ENCODE peak calls at places on chromosomes 4 and X, in eight cellular contexts. E is NCI-H748 treated with DMSO at 0.1 percent for 48 hours, S is anterior cingulate cortex, J is NCI-H187 treated with DMSO at 0.1 percent for 48 hours, C is AG10803, A is SW 1271, Y is NCI-H1436, B is immature natural killer cell. Q is an unnamed sample.

GRCh38 chrX:149829751-149830191 is 48.0 kb downstream of the MAGEA9 start:
- DNase-seq in J (no peak), S (no peak), Y (no peak), E (no peak), C (peak; percentile 39), B (peak; percentile 75), A (no peak), Q (no peak)

GRCh38 chr4:112379306-112379705 is 82.1 kb downstream of the ALPK1 start:
- DNase-seq in Y (no peak), S (no peak), B (no peak), A (no peak), E (no peak), J (no peak), C (no peak), Q (no peak)

GRCh38 chrX:30865020-30865419 is 24.0 kb downstream of the TAB3 start:
- DNase-seq in Y (no peak), E (no peak), B (no peak), J (no peak), C (no peak), A (no peak), S (no peak), Q (peak; percentile 9)

GRCh38 chr4:126267689-126268088 is 952.9 kb downstream of the FAT4 start:
- DNase-seq in B (no peak), S (no peak), A (peak; percentile 1), C (peak; percentile 86), E (no peak), J (no peak), Y (no peak), Q (no peak)

GRCh38 chrX:145818522-145819075 is 970 bp downstream of the SLITRK2 start:
- DNase-seq in E (no peak), J (no peak), A (no peak), C (no peak), B (no peak), S (no peak), Y (no peak), Q (no peak)

GRCh38 chrX:13428055-13428786 is 108.4 kb upstream of the ATXN3L start:
- DNase-seq in A (no peak), S (no peak), Y (no peak), B (no peak), E (no peak), C (peak; percentile 75), J (no peak), Q (no peak)

GRCh38 chrX:107971636-107972035 is 10.5 kb downstream of the TEX13B start:
- DNase-seq in E (no peak), A (no peak), J (no peak), C (no peak), S (no peak), B (no peak), Y (no peak), Q (no peak)

GRCh38 chr4:1274871-1275270 is 14.8 kb upstream of the MAEA start:
- DNase-seq in Y (no peak), C (no peak), B (no peak), J (no peak), S (no peak), A (no peak), E (no peak), Q (no peak)

GRCh38 chr4:98519268-98519993 is 139.0 kb downstream of the TSPAN5 start:
- DNase-seq in J (no peak), E (no peak), C (peak; percentile 51), S (no peak), B (no peak), Y (no peak), A (no peak), Q (no peak)

GRCh38 chr4:94256833-94257232 is 49.2 kb downstream of the SMARCAD1 start:
- DNase-seq in B (no peak), A (no peak), J (no peak), Y (no peak), C (no peak), S (no peak), E (no peak), Q (peak; percentile 24)

GRCh38 chr4:153676491-153676890 is 7.6 kb upstream of the TLR2 start:
- DNase-seq in S (no peak), E (no peak), C (no peak), A (no peak), Y (no peak), J (no peak), B (no peak), Q (no peak)

GRCh38 chr4:109702950-109703663 is at the start of gene CASP6:
- DNase-seq in J (no peak), C (peak; percentile 69), S (peak; percentile 73), E (peak; percentile 56), B (peak; percentile 59), A (peak; percentile 8), Y (peak; percentile 81), Q (peak; percentile 76)